ENCODE peak calls at places on chromosomes 7 and 10, in four cellular contexts. R, U, S and I are unnamed samples.

GRCh38 chr7:132140341-132140740 is 435.9 kb downstream of the PLXNA4 start:
- DNase-seq in R (no peak), U (no peak), S (no peak), I (no peak)

GRCh38 chr7:127514499-127514898 is 70.9 kb downstream of the GCC1 start:
- DNase-seq in R (peak), U (peak), S (no peak), I (peak)

GRCh38 chr10:79434223-79434687 is 11.2 kb downstream of the ZCCHC24 start:
- DNase-seq in R (no peak), U (no peak), S (no peak), I (no peak)

GRCh38 chr10:128624656-128625530 is 498.7 kb upstream of the MKI67 start:
- DNase-seq in R (no peak), U (peak), S (no peak), I (no peak)

GRCh38 chr10:47400251-47400650 is 16.2 kb upstream of the ZNF488 start:
- DNase-seq in R (no peak), U (no peak), S (peak), I (no peak)

GRCh38 chr7:7554647-7555575 is 11.8 kb upstream of the MIOS start:
- DNase-seq in R (no peak), U (no peak), S (no peak), I (no peak)

GRCh38 chr10:92690211-92691041 is 671 bp downstream of the HHEX start:
- DNase-seq in R (no peak), U (no peak), S (peak), I (no peak)

GRCh38 chr10:20993387-20994170 is 96.5 kb upstream of the NEBL start:
- DNase-seq in R (no peak), U (peak), S (no peak), I (no peak)

GRCh38 chr10:125333209-125333591 is 172.8 kb upstream of the CTBP2 start:
- DNase-seq in R (no peak), U (no peak), S (no peak), I (no peak)

GRCh38 chr7:34850681-34851080 is 186.6 kb downstream of the DPY19L1 start:
- DNase-seq in R (no peak), U (no peak), S (no peak), I (no peak)

GRCh38 chr7:20439384-20439783 is 108.7 kb downstream of the ITGB8 start:
- DNase-seq in R (no peak), U (no peak), S (no peak), I (no peak)

GRCh38 chr7:20439786-20440185 is 109.1 kb downstream of the ITGB8 start:
- DNase-seq in R (no peak), U (no peak), S (no peak), I (no peak)

GRCh38 chr7:20441886-20442505 is 111.3 kb downstream of the ITGB8 start:
- DNase-seq in R (no peak), U (peak), S (no peak), I (no peak)

GRCh38 chr7:20441346-20441745 is 110.6 kb downstream of the ITGB8 start:
- DNase-seq in R (no peak), U (no peak), S (no peak), I (no peak)

GRCh38 chr7:20440472-20441105 is 109.9 kb downstream of the ITGB8 start:
- DNase-seq in R (no peak), U (peak), S (no peak), I (peak)
- TF ChIP-seq CTCF in R (no peak), U (peak), S (no peak), I (peak)

GRCh38 chr7:28360739-28361138 is 51.6 kb upstream of the CREB5 start:
- DNase-seq in R (no peak), U (no peak), S (no peak), I (no peak)

GRCh38 chr7:28369523-28369922 is 42.8 kb upstream of the CREB5 start:
- DNase-seq in R (no peak), U (no peak), S (no peak), I (no peak)

GRCh38 chr7:28358423-28358868 is 53.9 kb upstream of the CREB5 start:
- DNase-seq in R (no peak), U (peak), S (no peak), I (no peak)

GRCh38 chr7:28362812-28363211 is 49.5 kb upstream of the CREB5 start:
- DNase-seq in R (no peak), U (no peak), S (no peak), I (no peak)

GRCh38 chr7:28364082-28364481 is 48.2 kb upstream of the CREB5 start:
- DNase-seq in R (no peak), U (no peak), S (no peak), I (no peak)
- TF ChIP-seq CTCF in R (no peak), U (peak), S (no peak), I (peak)

GRCh38 chr7:54546986-54547314 is 4.8 kb downstream of the VSTM2A start:
- DNase-seq in R (no peak), U (no peak), S (no peak), I (no peak)
- TF ChIP-seq CTCF in R (no peak), U (no peak), S (no peak), I (no peak)

DNA sequence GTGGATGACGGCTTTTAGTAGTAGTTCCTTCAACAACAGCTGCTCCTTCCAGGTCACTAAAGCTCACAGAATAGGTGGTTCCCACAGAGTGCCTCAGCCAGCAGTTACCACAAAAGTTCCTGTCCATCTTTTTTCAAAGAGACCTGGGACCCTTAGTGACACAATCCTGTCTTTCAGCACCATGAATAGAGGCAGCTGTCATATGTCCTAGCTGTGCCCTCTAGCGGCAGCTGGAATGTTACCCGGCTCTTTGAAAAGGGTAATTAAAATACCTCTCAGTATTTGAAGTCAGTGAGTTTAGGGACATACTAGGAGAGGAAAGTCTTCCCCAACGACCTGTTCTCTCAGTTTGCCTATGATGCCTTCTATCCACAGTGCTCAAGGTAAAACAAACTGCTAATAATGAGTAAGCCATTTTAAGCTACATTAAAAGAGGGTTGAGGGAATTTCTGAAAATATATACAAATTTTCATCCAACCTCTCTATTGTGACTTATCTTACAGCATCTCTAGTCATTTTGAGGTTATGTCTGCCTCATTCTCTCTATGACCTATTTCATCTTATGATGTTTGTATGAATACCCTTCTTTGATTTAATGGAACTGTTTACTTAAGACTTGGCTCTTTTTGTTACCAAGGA is 290.8 kb downstream of the NXPH1 start:
- DNase-seq in R (no peak), U (peak), S (no peak), I (peak)
- TF ChIP-seq CTCF in R (peak), U (peak), S (peak), I (peak)

DNA sequence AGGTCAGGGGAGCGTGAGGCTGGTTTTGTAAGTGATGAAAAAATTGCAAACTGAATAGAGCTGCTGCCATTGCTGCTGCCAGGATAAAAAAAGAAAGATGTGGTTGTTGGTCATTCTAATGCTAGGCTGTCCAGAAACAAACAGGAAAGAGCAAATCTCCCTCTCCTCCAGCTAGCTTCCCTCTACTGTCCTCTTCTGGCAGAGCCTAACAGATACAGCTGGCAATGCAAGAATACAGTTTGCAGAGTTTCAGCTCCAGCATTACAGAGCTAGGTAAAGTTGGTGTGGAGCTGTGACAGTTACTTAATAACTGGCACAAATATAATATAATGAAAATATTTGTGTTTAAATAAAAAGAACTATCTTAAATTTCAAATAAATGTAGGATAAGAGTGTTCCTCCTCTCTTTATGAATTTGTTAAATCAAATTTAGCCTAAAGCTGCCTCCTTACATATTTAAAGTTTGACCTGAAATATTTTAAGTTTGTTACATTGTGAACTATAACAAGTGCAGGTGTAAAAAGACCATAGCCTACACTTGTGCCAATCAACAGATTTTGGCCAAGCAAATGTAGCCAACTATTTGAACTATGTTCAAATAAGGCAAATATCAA is 407.7 kb downstream of the SH2D4B start:
- DNase-seq in R (peak), U (peak), S (no peak), I (peak)
- TF ChIP-seq CTCF in R (peak), U (peak), S (no peak), I (peak)